ENCODE peak calls at places on chromosome 1, in eight cellular contexts. M is RKO; S is NCI-H1694 treated with DMSO at 0.1 percent for 48 hours; F is NT2/D1; L is RWPE2; K is naive thymus-derived CD4-positive, alpha-beta T cell; B is nephron progenitor cell; V is SK-N-DZ. R is an unnamed sample.

GRCh38 chr1:30106125-30106524 is 617.3 kb downstream of the MATN1 start:
- DNase-seq in M (peak; percentile 36), S (no peak), F (peak; percentile 78), L (no peak), K (no peak), B (peak; percentile 70), V (peak; percentile 20), R (no peak)

GRCh38 chr1:111323231-111323630 is 32.6 kb downstream of the CHIA start:
- DNase-seq in M (no peak), S (no peak), F (no peak), L (no peak), K (no peak), B (no peak), V (no peak), R (no peak)

GRCh38 chr1:36802018-36802417 is 232.3 kb downstream of the GRIK3 start:
- DNase-seq in M (no peak), S (no peak), F (no peak), L (no peak), K (no peak), B (no peak), V (no peak), R (no peak)

GRCh38 chr1:5565726-5566125 is 426.5 kb downstream of the NPHP4 start:
- DNase-seq in M (no peak), S (no peak), F (no peak), L (no peak), K (no peak), B (no peak), V (no peak), R (no peak)

GRCh38 chr1:153977250-153978240 is at the start of gene JTB:
- DNase-seq in M (peak; percentile 89), S (peak; percentile 89), F (peak; percentile 89), L (peak; percentile 86), K (peak; percentile 78), B (peak; percentile 85), V (peak; percentile 87), R (peak; percentile 91)

GRCh38 chr1:162605225-162605927 is 26.9 kb upstream of the DDR2 start:
- DNase-seq in M (peak; percentile 90), S (no peak), F (no peak), L (no peak), K (no peak), B (no peak), V (no peak), R (no peak)

GRCh38 chr1:20237646-20238045 is 51.3 kb upstream of the PLA2G2C start:
- DNase-seq in M (no peak), S (no peak), F (no peak), L (no peak), K (no peak), B (no peak), V (no peak), R (no peak)

GRCh38 chr1:21956720-21957552 is 19.8 kb upstream of the HSPG2 start:
- DNase-seq in M (no peak), S (no peak), F (no peak), L (peak; percentile 98), K (peak; percentile 84), B (no peak), V (no peak), R (peak; percentile 81)

GRCh38 chr1:220880726-220881506 is 1.7 kb downstream of the HLX start:
- DNase-seq in M (no peak), S (no peak), F (peak; percentile 44), L (no peak), K (no peak), B (peak; percentile 40), V (no peak), R (peak; percentile 35)

GRCh38 chr1:173482683-173483082 is 5.5 kb downstream of the PRDX6 start:
- DNase-seq in M (no peak), S (no peak), F (no peak), L (no peak), K (no peak), B (no peak), V (no peak), R (no peak)